ENCODE peak calls at places on chromosomes 3 and 15, in five cellular contexts. K is kidney, X is astrocyte, Y is BE2C, P is cardiac fibroblast. V is an unnamed sample.

GRCh38 chr3:129277829-129278271 is 820 bp upstream of the HMCES start:
- DNase-seq in K (no peak), X (no peak), Y (peak), P (peak), V (no peak)

GRCh38 chr3:50226888-50227389 is 9.1 kb upstream of the GNAI2 start:
- DNase-seq in K (peak), X (no peak), Y (no peak), P (peak), V (peak)

GRCh38 chr3:79354179-79354688 is 413.6 kb downstream of the ROBO1 start:
- DNase-seq in K (no peak), X (no peak), Y (no peak), P (no peak), V (no peak)

GRCh38 chr15:63371297-63371918 is 10.2 kb downstream of the CA12 start:
- DNase-seq in K (no peak), X (peak), Y (no peak), P (peak), V (peak)

GRCh38 chr15:92460023-92460422 is 66.3 kb downstream of the ST8SIA2 start:
- DNase-seq in K (no peak), X (no peak), Y (no peak), P (no peak), V (no peak)

GRCh38 chr3:73056365-73057150 is 4.9 kb upstream of the EBLN2 start:
- DNase-seq in K (no peak), X (no peak), Y (no peak), P (peak), V (peak)

GRCh38 chr3:130997291-130997690 is 29.3 kb downstream of the ASTE1 start:
- DNase-seq in K (no peak), X (no peak), Y (no peak), P (peak), V (peak)

GRCh38 chr3:87488725-87489124 is 212.3 kb upstream of the POU1F1 start:
- DNase-seq in K (no peak), X (peak), Y (no peak), P (no peak), V (peak)

GRCh38 chr3:21979706-21980105 is 228.7 kb upstream of the ZNF385D start:
- DNase-seq in K (no peak), X (peak), Y (no peak), P (peak), V (peak)

GRCh38 chr3:107416886-107417285 is 39.6 kb downstream of the CCDC54 start:
- DNase-seq in K (no peak), X (peak), Y (no peak), P (peak), V (peak)

GRCh38 chr3:149382091-149382467 is 4.6 kb upstream of the TM4SF1 start:
- DNase-seq in K (no peak), X (peak), Y (no peak), P (peak), V (peak)

GRCh38 chr3:53079791-53080555 is 34.1 kb upstream of the SFMBT1 start:
- DNase-seq in K (no peak), X (no peak), Y (no peak), P (no peak), V (no peak)

GRCh38 chr3:134355416-134355815 is 18.8 kb downstream of the AMOTL2 start:
- DNase-seq in K (no peak), X (no peak), Y (no peak), P (no peak), V (peak)

GRCh38 chr3:189953551-189953950 is 167.1 kb downstream of the P3H2 start:
- DNase-seq in K (no peak), X (peak), Y (no peak), P (no peak), V (peak)

GRCh38 chr3:38800511-38800910 is 15.5 kb downstream of the SCN10A start:
- DNase-seq in K (no peak), X (no peak), Y (no peak), P (no peak), V (no peak)

GRCh38 chr3:24237971-24238767 is 256.5 kb downstream of the THRB start:
- DNase-seq in K (no peak), X (peak), Y (peak), P (peak), V (peak)

GRCh38 chr3:46019707-46020106 is 7.6 kb downstream of the XCR1 start:
- DNase-seq in K (no peak), X (no peak), Y (no peak), P (peak), V (peak)

GRCh38 chr15:77024273-77025065 is 29.5 kb downstream of the PSTPIP1 start:
- DNase-seq in K (peak), X (no peak), Y (peak), P (peak), V (peak)

GRCh38 chr15:20344601-20345400 is 196.8 kb downstream of the GOLGA6L6 start:
- DNase-seq in K (peak), X (no peak), Y (no peak), P (no peak), V (no peak)

GRCh38 chr15:67544475-67544874 is 2.0 kb downstream of the MAP2K5 start:
- DNase-seq in K (no peak), X (no peak), Y (no peak), P (no peak), V (no peak)

GRCh38 chr3:98655666-98656065 is 62.3 kb upstream of the CPOX start:
- DNase-seq in K (no peak), X (peak), Y (no peak), P (peak), V (peak)

GRCh38 chr15:46088486-46089437 is 453.9 kb downstream of the SQOR start:
- DNase-seq in K (no peak), X (peak), Y (no peak), P (peak), V (peak)

GRCh38 chr3:197465996-197466549 is 89.7 kb downstream of the BDH1 start:
- DNase-seq in K (no peak), X (peak), Y (no peak), P (peak), V (peak)

GRCh38 chr15:76860201-76860600 is 44.9 kb downstream of the SCAPER start:
- DNase-seq in K (no peak), X (no peak), Y (no peak), P (no peak), V (no peak)

GRCh38 chr3:183537295-183537730 is 18.2 kb downstream of the KLHL6 start:
- DNase-seq in K (no peak), X (peak), Y (no peak), P (peak), V (peak)

GRCh38 chr15:66724732-66725467 is 22.9 kb downstream of the SMAD6 start:
- DNase-seq in K (peak), X (no peak), Y (no peak), P (no peak), V (peak)

GRCh38 chr3:113287818-113288648 is 76.7 kb downstream of the BOC start:
- DNase-seq in K (no peak), X (peak), Y (peak), P (peak), V (peak)

GRCh38 chr15:55835866-55836265 is 92.9 kb upstream of the PRTG start:
- DNase-seq in K (no peak), X (no peak), Y (no peak), P (no peak), V (no peak)

GRCh38 chr3:192130534-192131132 is 596.7 kb downstream of the FGF12 start:
- DNase-seq in K (no peak), X (peak), Y (peak), P (peak), V (peak)

GRCh38 chr3:171284308-171285075 is 175.7 kb downstream of the TNIK start:
- DNase-seq in K (no peak), X (peak), Y (no peak), P (peak), V (peak)

GRCh38 chr3:141217389-141217788 is 14.2 kb upstream of the PXYLP1 start:
- DNase-seq in K (no peak), X (no peak), Y (no peak), P (no peak), V (no peak)

GRCh38 chr3:141150431-141150830 is 81.2 kb upstream of the PXYLP1 start:
- DNase-seq in K (no peak), X (no peak), Y (no peak), P (no peak), V (no peak)

GRCh38 chr15:49815937-49816336 is 195.1 kb downstream of the DTWD1 start:
- DNase-seq in K (no peak), X (peak), Y (no peak), P (peak), V (peak)

GRCh38 chr15:39397883-39398282 is 183.0 kb upstream of the THBS1 start:
- DNase-seq in K (no peak), X (peak), Y (no peak), P (no peak), V (no peak)

GRCh38 chr15:100897201-100897872 is 17.7 kb downstream of the ALDH1A3 start:
- DNase-seq in K (no peak), X (no peak), Y (no peak), P (no peak), V (no peak)

GRCh38 chr15:35306361-35306981 is 221.4 kb upstream of the NANOGP8 start:
- DNase-seq in K (no peak), X (peak), Y (peak), P (peak), V (peak)

GRCh38 chr3:126480251-126480650 is 4.6 kb upstream of the ZXDC start:
- DNase-seq in K (peak), X (no peak), Y (no peak), P (no peak), V (no peak)

GRCh38 chr15:86762874-86763273 is 683.2 kb downstream of the AGBL1 start:
- DNase-seq in K (no peak), X (no peak), Y (no peak), P (no peak), V (no peak)

GRCh38 chr3:29552036-29552435 is 271.2 kb downstream of the RBMS3 start:
- DNase-seq in K (no peak), X (peak), Y (no peak), P (peak), V (no peak)

GRCh38 chr3:29557825-29558224 is 277.0 kb downstream of the RBMS3 start:
- DNase-seq in K (no peak), X (no peak), Y (no peak), P (no peak), V (no peak)

GRCh38 chr3:29554584-29554983 is 273.7 kb downstream of the RBMS3 start:
- DNase-seq in K (no peak), X (no peak), Y (no peak), P (no peak), V (no peak)

GRCh38 chr3:29557186-29557585 is 276.3 kb downstream of the RBMS3 start:
- DNase-seq in K (no peak), X (no peak), Y (no peak), P (no peak), V (peak)

DNA sequence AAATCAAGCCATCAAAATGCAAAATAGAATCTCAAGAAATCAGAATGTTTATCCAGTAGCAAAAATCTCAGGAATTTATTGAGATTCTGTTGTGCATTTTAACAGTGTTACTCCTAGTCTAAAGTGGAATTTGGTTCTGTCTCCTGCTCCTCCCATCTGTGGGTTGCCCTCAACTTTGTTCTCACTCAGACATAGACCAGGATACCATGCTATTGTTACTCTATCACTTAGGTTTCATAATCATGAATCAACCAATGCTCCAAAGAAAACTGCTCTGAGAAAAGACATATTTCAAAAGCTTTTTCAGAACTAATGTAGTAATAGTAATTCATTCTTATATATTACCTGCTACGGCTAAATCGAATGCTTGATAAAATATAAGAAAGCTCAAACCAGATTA is 274.7 kb downstream of the RBMS3 start:
- DNase-seq in K (no peak), X (peak), Y (no peak), P (peak), V (peak)
- H3K4me3 ChIP-seq in K (no peak), X (no peak), Y (no peak), P (no peak), V (no peak)

GRCh38 chr15:31339558-31339895 is 12.9 kb downstream of the KLF13 start:
- DNase-seq in K (peak), X (no peak), Y (no peak), P (no peak), V (no peak)

GRCh38 chr15:31338318-31338878 is 11.8 kb downstream of the KLF13 start:
- DNase-seq in K (peak), X (no peak), Y (no peak), P (peak), V (no peak)

GRCh38 chr15:31340047-31340446 is 13.4 kb downstream of the KLF13 start:
- DNase-seq in K (no peak), X (no peak), Y (no peak), P (no peak), V (no peak)

GRCh38 chr15:31337352-31338031 is 10.9 kb downstream of the KLF13 start:
- DNase-seq in K (peak), X (no peak), Y (no peak), P (no peak), V (no peak)

GRCh38 chr15:31338879-31339557 is 12.4 kb downstream of the KLF13 start:
- DNase-seq in K (peak), X (peak), Y (peak), P (peak), V (peak)
- TF ChIP-seq CTCF in K (no peak), X (no peak), Y (no peak), P (no peak), V (no peak)

GRCh38 chr3:135966875-135967274 is 1.3 kb downstream of the PPP2R3A start:
- DNase-seq in K (no peak), X (no peak), Y (no peak), P (no peak), V (no peak)
- H3K4me3 ChIP-seq in K (peak), X (peak), Y (no peak), P (peak), V (peak)

GRCh38 chr3:188362405-188362831 is 208.5 kb downstream of the LPP start:
- DNase-seq in K (no peak), X (peak), Y (no peak), P (peak), V (peak)
- TF ChIP-seq CTCF in K (no peak), X (peak), Y (peak), P (peak), V (peak)

GRCh38 chr3:151880326-151880725 is 6.9 kb downstream of the SUCNR1 start:
- DNase-seq in K (no peak), X (no peak), Y (no peak), P (no peak), V (no peak)
- H3K4me3 ChIP-seq in K (no peak), X (no peak), Y (no peak), P (no peak), V (no peak)

GRCh38 chr3:172808969-172809546 is 58.5 kb downstream of the ECT2 start:
- DNase-seq in K (no peak), X (peak), Y (no peak), P (peak), V (peak)
- TF ChIP-seq CTCF in K (peak), X (peak), Y (peak), P (no peak), V (peak)

GRCh38 chr15:31392761-31393401 is 66.2 kb downstream of the KLF13 start:
- DNase-seq in K (peak), X (no peak), Y (no peak), P (no peak), V (no peak)
- H3K4me3 ChIP-seq in K (peak), X (peak), Y (peak), P (peak), V (peak)